ENCODE peak calls at places on chromosomes 3 and 15, in five cellular contexts. F is WTC11, V is A549, E is endothelial cell of umbilical vein, A is HepG2. G is an unnamed sample.

GRCh38 chr3:96700322-96701315 is 113.8 kb upstream of the EPHA6 start:
- DNase-seq in F (peak; percentile 29), V (peak; percentile 1), E (no peak), A (no peak), G (peak; percentile 1)

GRCh38 chr3:19711160-19711782 is 222.7 kb downstream of the EFHB start:
- DNase-seq in F (no peak), V (no peak), E (no peak), A (no peak), G (no peak)

GRCh38 chr3:144364797-144365196 is 393.2 kb downstream of the DIPK2A start:
- DNase-seq in F (no peak), V (no peak), E (no peak), A (no peak), G (no peak)

GRCh38 chr15:31867536-31868442 is 162.5 kb upstream of the CHRNA7 start:
- DNase-seq in F (peak; percentile 69), V (peak; percentile 82), E (peak; percentile 48), A (peak; percentile 20), G (peak; percentile 73)

GRCh38 chr3:176167272-176167671 is 1030.0 kb downstream of the TBL1XR1 start:
- DNase-seq in F (no peak), V (no peak), E (no peak), A (no peak), G (no peak)

GRCh38 chr3:152352559-152352958 is 83.8 kb downstream of the MBNL1 start:
- DNase-seq in F (no peak), V (no peak), E (peak; percentile 53), A (no peak), G (no peak)

GRCh38 chr3:151580592-151580991 is 119.7 kb upstream of the IGSF10 start:
- DNase-seq in F (no peak), V (peak; percentile 38), E (no peak), A (no peak), G (no peak)

GRCh38 chr3:105835606-105836005 is 33.2 kb downstream of the CBLB start:
- DNase-seq in F (no peak), V (no peak), E (no peak), A (no peak), G (no peak)

GRCh38 chr3:34012102-34012461 is 213.7 kb downstream of the PDCD6IP start:
- DNase-seq in F (no peak), V (peak; percentile 97), E (peak; percentile 74), A (peak; percentile 99), G (peak; percentile 7)

DNA sequence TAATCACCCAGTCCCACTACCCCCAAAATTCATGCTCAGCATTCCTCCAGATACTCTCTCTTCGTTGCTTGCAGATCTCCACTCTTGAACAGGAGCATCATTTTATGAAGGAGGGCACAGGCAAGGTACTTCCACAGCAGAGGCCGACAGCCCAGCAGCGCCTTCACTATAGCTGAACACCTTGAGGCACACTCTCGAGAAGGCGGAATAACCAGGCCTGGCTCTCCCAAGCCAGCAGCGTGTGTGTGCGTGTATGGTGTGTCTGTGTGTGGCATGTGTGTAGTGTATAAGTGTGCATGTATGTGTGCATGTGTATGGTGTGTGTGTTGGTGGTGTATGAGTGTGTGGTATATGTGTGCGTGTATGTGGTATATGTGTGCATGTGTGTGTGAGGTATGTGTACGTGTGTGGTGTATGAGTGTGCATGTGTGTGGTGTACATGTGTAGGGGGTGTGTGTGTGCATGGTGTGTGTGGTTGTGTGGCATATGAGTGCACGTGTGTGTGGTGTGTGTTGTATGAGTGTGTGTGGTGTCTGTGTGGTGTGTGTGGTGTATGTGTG is 161.8 kb downstream of the XXYLT1 start:
- DNase-seq in F (no peak), V (no peak), E (no peak), A (no peak), G (no peak)
- TF ChIP-seq MAX in F (no peak), V (no peak), E (no peak), A (no peak), G (no peak)

GRCh38 chr3:197752107-197752506 is 2.4 kb downstream of the FYTTD1 start:
- DNase-seq in F (no peak), V (no peak), E (no peak), A (no peak), G (no peak)
- TF ChIP-seq MAX in F (no peak), V (no peak), E (no peak), A (no peak), G (no peak)

GRCh38 chr3:37961622-37962455 is 28.7 kb upstream of the VILL start:
- DNase-seq in F (no peak), V (no peak), E (peak; percentile 61), A (no peak), G (no peak)

GRCh38 chr3:37967252-37967881 is 23.2 kb upstream of the VILL start:
- DNase-seq in F (peak; percentile 85), V (peak; percentile 74), E (peak; percentile 65), A (peak; percentile 56), G (peak; percentile 59)

GRCh38 chr3:37964716-37965115 is 25.9 kb upstream of the VILL start:
- DNase-seq in F (no peak), V (peak; percentile 57), E (no peak), A (peak; percentile 82), G (no peak)

GRCh38 chr3:37962906-37963486 is 27.6 kb upstream of the VILL start:
- DNase-seq in F (no peak), V (no peak), E (no peak), A (no peak), G (no peak)

DNA sequence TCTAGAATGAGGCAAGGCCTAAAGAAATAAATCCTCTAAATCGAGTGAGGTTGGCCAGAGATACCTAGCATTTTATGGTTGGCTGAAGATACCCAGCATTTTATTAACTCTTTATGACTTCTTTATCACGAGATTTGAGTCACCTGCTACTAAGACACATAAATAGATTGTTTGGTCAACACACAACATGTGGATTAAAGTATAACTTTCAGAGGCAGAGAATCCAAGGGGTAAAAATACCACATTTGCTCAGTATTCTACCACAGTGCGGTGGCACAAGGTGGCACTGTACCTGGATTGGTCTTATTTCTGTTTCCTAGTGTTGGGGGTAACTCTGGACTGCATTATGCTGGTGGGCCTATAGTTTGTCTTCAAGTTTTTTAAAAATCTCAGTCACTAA is 27.0 kb upstream of the VILL start:
- DNase-seq in F (no peak), V (no peak), E (no peak), A (no peak), G (no peak)
- TF ChIP-seq MAX in F (no peak), V (no peak), E (no peak), A (no peak), G (no peak)

DNA sequence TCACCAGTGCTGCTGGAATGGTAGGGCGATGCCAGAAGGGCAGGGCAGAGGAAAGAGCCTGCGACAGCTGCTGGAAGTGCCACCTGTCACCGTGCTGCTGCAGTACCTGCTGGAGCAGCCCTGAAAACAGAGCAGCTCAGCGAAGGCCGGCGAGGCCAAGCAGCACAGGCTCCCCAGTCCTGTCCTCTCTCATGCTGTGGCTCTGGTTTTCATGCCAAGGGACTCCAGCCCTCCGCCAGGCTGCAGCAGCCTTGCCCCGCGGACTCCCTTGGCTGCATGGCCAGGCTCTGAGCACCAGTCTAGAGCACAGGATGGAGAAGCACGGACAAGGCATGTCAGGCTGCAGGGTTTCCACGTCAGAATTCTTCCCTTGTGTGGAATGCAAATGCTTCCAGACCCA is 43.9 kb downstream of the ADCY5 start:
- DNase-seq in F (no peak), V (no peak), E (no peak), A (no peak), G (no peak)
- TF ChIP-seq MAX in F (no peak), V (no peak), E (no peak), A (no peak), G (no peak)

GRCh38 chr15:72117698-72118399 is at the start of gene MYO9A:
- DNase-seq in F (peak; percentile 99), V (peak; percentile 99), E (peak; percentile 99), A (peak; percentile 97), G (peak; percentile 97)

GRCh38 chr15:72117448-72117697 is 577 bp downstream of the MYO9A start:
- DNase-seq in F (peak; percentile 84), V (peak; percentile 87), E (no peak), A (peak; percentile 32), G (peak; percentile 80)

GRCh38 chr15:72116680-72117447 is 1.1 kb downstream of the MYO9A start:
- DNase-seq in F (no peak), V (peak; percentile 34), E (peak; percentile 64), A (no peak), G (peak; percentile 48)

GRCh38 chr15:72113347-72114031 is 4.5 kb downstream of the MYO9A start:
- DNase-seq in F (no peak), V (no peak), E (no peak), A (no peak), G (no peak)

DNA sequence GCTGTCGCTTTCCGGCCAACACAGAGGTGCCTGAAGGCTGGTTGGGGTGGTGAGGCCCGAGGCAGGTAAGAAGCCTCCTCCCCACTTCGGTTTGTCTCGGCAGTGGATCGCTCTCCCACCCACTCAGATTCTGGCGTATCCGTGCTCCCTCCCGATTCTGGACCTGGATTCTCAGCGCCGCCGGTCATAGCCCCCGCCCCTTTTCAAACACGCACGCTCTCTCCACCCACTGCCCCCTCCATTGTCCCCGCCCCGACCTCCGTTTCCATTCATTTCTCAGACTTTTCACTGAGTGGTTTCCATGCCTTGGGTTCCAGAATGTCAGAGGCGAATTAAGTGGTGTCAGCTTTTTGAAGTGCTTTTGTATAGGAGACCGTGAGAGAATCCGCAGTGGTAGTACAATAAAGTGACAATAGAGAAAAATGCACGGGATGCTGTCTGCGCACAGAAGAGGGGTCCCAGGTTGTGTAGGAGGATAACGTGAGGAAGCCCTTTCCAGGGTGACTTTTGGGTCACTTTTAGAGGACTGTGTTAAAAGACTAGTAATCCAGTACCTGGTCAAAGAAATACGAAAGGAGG is at the start of gene SENP8:
- DNase-seq in F (no peak), V (no peak), E (no peak), A (no peak), G (no peak)
- TF ChIP-seq MAX in F (no peak), V (no peak), E (no peak), A (no peak), G (no peak)

G was measured in NB4.